ENCODE peak calls at places on chromosomes 12 and 14, in four cellular contexts. N is AG10803, T is PC-9, B is occipital lobe. Y is an unnamed sample.

GRCh38 chr12:121456551-121456950 is 56.6 kb downstream of the RNF34 start:
- DNase-seq in N (no peak), T (no peak), B (no peak), Y (no peak)

GRCh38 chr12:54416908-54417603 is 2.0 kb downstream of the ITGA5 start:
- DNase-seq in N (no peak), T (no peak), B (no peak), Y (no peak)

GRCh38 chr12:92552412-92553108 is 150.2 kb upstream of the PLEKHG7 start:
- DNase-seq in N (no peak), T (no peak), B (no peak), Y (no peak)

GRCh38 chr14:89617142-89617460 is 200.1 kb upstream of the FOXN3 start:
- DNase-seq in N (no peak), T (no peak), B (no peak), Y (no peak)

GRCh38 chr12:56221233-56221756 is 427 bp downstream of the RNF41 start:
- DNase-seq in N (peak), T (peak), B (no peak), Y (no peak)

GRCh38 chr14:50647753-50648152 is 20.4 kb downstream of the SAV1 start:
- DNase-seq in N (peak), T (no peak), B (no peak), Y (no peak)

GRCh38 chr14:28515571-28515970 is 251.0 kb upstream of the FOXG1 start:
- DNase-seq in N (no peak), T (no peak), B (no peak), Y (no peak)

GRCh38 chr14:103091041-103091882 is 3.3 kb upstream of the EXOC3L4 start:
- DNase-seq in N (peak), T (peak), B (no peak), Y (peak)

GRCh38 chr14:99189201-99189801 is 82.7 kb downstream of the BCL11B start:
- DNase-seq in N (no peak), T (no peak), B (peak), Y (peak)

GRCh38 chr12:44287545-44287944 is 451.7 kb downstream of the TMEM117 start:
- DNase-seq in N (peak), T (no peak), B (no peak), Y (no peak)